ENCODE peak calls at places on chromosome 5, in seven cellular contexts. J is effector CD4-positive, alpha-beta T cell; P is NCI-H2029 treated with DMSO at 0.1 percent for 48 hours; Y is hippocampal formation; C is kidney tubule cell; R is caudate nucleus; V is T-helper 17 cell. B is an unnamed sample.

GRCh38 chr5:174501461-174502069 is 222.8 kb upstream of the MSX2 start:
- DNase-seq in Y (no peak), J (no peak), R (no peak), V (no peak), C (peak), P (no peak), B (no peak)

GRCh38 chr5:33310471-33310870 is 130.3 kb upstream of the TARS1 start:
- DNase-seq in C (peak), R (no peak), P (no peak), J (no peak), Y (no peak), V (no peak), B (no peak)

GRCh38 chr5:99122976-99123375 is 194.2 kb upstream of the CHD1 start:
- DNase-seq in C (peak), J (no peak), R (no peak), V (no peak), Y (no peak), P (no peak), B (no peak)

GRCh38 chr5:150411245-150411979 is 1.3 kb downstream of the CD74 start:
- DNase-seq in C (peak), R (no peak), V (peak), J (peak), P (no peak), Y (peak), B (peak)

GRCh38 chr5:91787718-91788117 is 404.6 kb upstream of the ARRDC3 start:
- DNase-seq in Y (no peak), R (no peak), V (no peak), C (no peak), J (no peak), P (no peak), B (no peak)

GRCh38 chr5:33841829-33842228 is 50.0 kb downstream of the ADAMTS12 start:
- DNase-seq in R (no peak), J (no peak), C (peak), V (no peak), Y (no peak), P (no peak), B (no peak)

GRCh38 chr5:371811-372555 is 50.5 kb downstream of the AHRR start:
- DNase-seq in J (no peak), C (no peak), Y (no peak), R (no peak), P (no peak), V (no peak), B (no peak)

GRCh38 chr5:1420211-1421195 is 24.7 kb downstream of the SLC6A3 start:
- DNase-seq in Y (no peak), R (no peak), P (no peak), V (peak), J (no peak), C (peak), B (no peak)

GRCh38 chr5:119313207-119313606 is 42.6 kb upstream of the TNFAIP8 start:
- DNase-seq in P (no peak), R (no peak), J (no peak), C (no peak), Y (no peak), V (no peak), B (no peak)

GRCh38 chr5:94031631-94032030 is 290.2 kb upstream of the POU5F2 start:
- DNase-seq in V (no peak), C (no peak), R (no peak), J (no peak), Y (no peak), P (no peak), B (no peak)

GRCh38 chr5:116652196-116652729 is 77.6 kb upstream of the SEMA6A start:
- DNase-seq in J (no peak), C (peak), R (peak), V (no peak), P (no peak), Y (peak), B (no peak)

GRCh38 chr5:126857472-126858410 is 80.8 kb downstream of the LMNB1 start:
- DNase-seq in J (no peak), Y (no peak), C (no peak), V (no peak), P (no peak), R (no peak), B (no peak)

GRCh38 chr5:135566422-135567416 is 12.1 kb downstream of the CXCL14 start:
- DNase-seq in P (no peak), V (no peak), R (no peak), Y (no peak), C (peak), J (no peak), B (no peak)

GRCh38 chr5:97412959-97413358 is 229.9 kb upstream of the RIOK2 start:
- DNase-seq in Y (no peak), P (no peak), C (no peak), V (no peak), R (no peak), J (no peak), B (no peak)

GRCh38 chr5:93246093-93246855 is 334.7 kb downstream of the NR2F1-AS1 start:
- DNase-seq in J (no peak), P (no peak), R (no peak), V (no peak), Y (no peak), C (no peak), B (no peak)

GRCh38 chr5:138901716-138902115 is 26.6 kb upstream of the LRRTM2 start:
- DNase-seq in Y (no peak), P (no peak), C (peak), J (no peak), R (no peak), V (no peak), B (no peak)

GRCh38 chr5:4938941-4939546 is 201.1 kb upstream of the ADAMTS16 start:
- DNase-seq in C (no peak), V (no peak), Y (no peak), R (no peak), J (no peak), P (no peak), B (no peak)

GRCh38 chr5:125229556-125229955 is 483.1 kb upstream of the ZNF608 start:
- DNase-seq in J (no peak), Y (no peak), P (no peak), C (no peak), V (no peak), R (no peak), B (no peak)

GRCh38 chr5:141598389-141599360 is 20.1 kb downstream of the DIAPH1 start:
- DNase-seq in J (no peak), V (no peak), C (peak), P (no peak), R (no peak), Y (no peak), B (no peak)

GRCh38 chr5:32504923-32505596 is 60.5 kb upstream of the ZFR start:
- DNase-seq in Y (peak), J (no peak), C (no peak), V (no peak), P (peak), R (no peak), B (no peak)

GRCh38 chr5:67291671-67292070 is 95.1 kb upstream of the CD180 start:
- DNase-seq in V (no peak), Y (peak), C (no peak), J (no peak), R (no peak), P (no peak), B (no peak)

GRCh38 chr5:15798006-15798405 is 298.0 kb downstream of the FBXL7 start:
- DNase-seq in P (no peak), J (no peak), Y (no peak), C (no peak), V (no peak), R (no peak), B (no peak)

B was measured in effector memory CD4-positive, alpha-beta T cell.